ENCODE peak calls at places on chromosomes 7 and 10, in four cellular contexts. One of them, this sample, is unnamed.

GRCh38 chr10:663844-664243 is 25.6 kb downstream of the DIP2C start:
- DNase-seq in fibroblast of lung: peak; percentile 47
- DNase-seq in neuronal stem cell: no peak
- DNase-seq in heart left ventricle: no peak
- DNase-seq in this sample: no peak

GRCh38 chr10:5618829-5619228 is 47.6 kb downstream of the ASB13 start:
- DNase-seq in fibroblast of lung: no peak
- DNase-seq in neuronal stem cell: no peak
- DNase-seq in heart left ventricle: peak; percentile 61
- DNase-seq in this sample: no peak

GRCh38 chr7:112076309-112076708 is 129.9 kb downstream of the DOCK4 start:
- DNase-seq in fibroblast of lung: no peak
- DNase-seq in neuronal stem cell: no peak
- DNase-seq in heart left ventricle: no peak
- DNase-seq in this sample: no peak

GRCh38 chr7:116062666-116063065 is 32.1 kb upstream of the TFEC start:
- DNase-seq in fibroblast of lung: no peak
- DNase-seq in neuronal stem cell: no peak
- DNase-seq in heart left ventricle: no peak
- DNase-seq in this sample: no peak

GRCh38 chr10:124875596-124875995 is 66.3 kb upstream of the ZRANB1 start:
- DNase-seq in fibroblast of lung: peak; percentile 39
- DNase-seq in neuronal stem cell: no peak
- DNase-seq in heart left ventricle: no peak
- DNase-seq in this sample: no peak

GRCh38 chr10:130394832-130395231 is 258.6 kb downstream of the GLRX3 start:
- DNase-seq in fibroblast of lung: no peak
- DNase-seq in neuronal stem cell: no peak
- DNase-seq in heart left ventricle: no peak
- DNase-seq in this sample: no peak

GRCh38 chr10:43818687-43819086 is 170.0 kb upstream of the ZNF32 start:
- DNase-seq in fibroblast of lung: no peak
- DNase-seq in neuronal stem cell: no peak
- DNase-seq in heart left ventricle: no peak
- DNase-seq in this sample: no peak

GRCh38 chr10:113088194-113088593 is 138.1 kb downstream of the TCF7L2 start:
- DNase-seq in fibroblast of lung: no peak
- DNase-seq in neuronal stem cell: no peak
- DNase-seq in heart left ventricle: no peak
- DNase-seq in this sample: no peak

GRCh38 chr10:94546616-94547175 is 1.1 kb downstream of the HELLS start:
- DNase-seq in fibroblast of lung: peak; percentile 18
- DNase-seq in neuronal stem cell: no peak
- DNase-seq in heart left ventricle: no peak
- DNase-seq in this sample: no peak

GRCh38 chr7:102044984-102045673 is 227.7 kb downstream of the CUX1 start:
- DNase-seq in fibroblast of lung: peak; percentile 89
- DNase-seq in neuronal stem cell: no peak
- DNase-seq in heart left ventricle: no peak
- DNase-seq in this sample: no peak
- H3K27me3 ChIP-seq in fibroblast of lung: no peaks in the 10 kb centered on the region
- H3K27me3 ChIP-seq in neuronal stem cell: no peaks in the 10 kb centered on the region
- H3K27me3 ChIP-seq in heart left ventricle: no peaks in the 10 kb centered on the region
- H3K27me3 ChIP-seq in this sample: no peaks in the 10 kb centered on the region

GRCh38 chr7:5602734-5603133 is 178.7 kb downstream of the RNF216 start:
- DNase-seq in fibroblast of lung: no peak
- DNase-seq in neuronal stem cell: no peak
- DNase-seq in heart left ventricle: no peak
- DNase-seq in this sample: no peak

GRCh38 chr7:5607958-5608656 is 173.4 kb downstream of the RNF216 start:
- DNase-seq in fibroblast of lung: no peak
- DNase-seq in neuronal stem cell: no peak
- DNase-seq in heart left ventricle: no peak
- DNase-seq in this sample: no peak

GRCh38 chr7:5603193-5604140 is 178.0 kb downstream of the RNF216 start:
- DNase-seq in fibroblast of lung: no peak
- DNase-seq in neuronal stem cell: no peak
- DNase-seq in heart left ventricle: no peak
- DNase-seq in this sample: no peak

GRCh38 chr7:5610500-5611186 is 170.8 kb downstream of the RNF216 start:
- DNase-seq in fibroblast of lung: no peak
- DNase-seq in neuronal stem cell: no peak
- DNase-seq in heart left ventricle: no peak
- DNase-seq in this sample: no peak

GRCh38 chr7:5606235-5606634 is 175.2 kb downstream of the RNF216 start:
- DNase-seq in fibroblast of lung: no peak
- DNase-seq in neuronal stem cell: no peak
- DNase-seq in heart left ventricle: no peak
- DNase-seq in this sample: no peak
- H3K4me3 ChIP-seq in fibroblast of lung: no peak overlapping the region
- H3K4me3 ChIP-seq in neuronal stem cell: no peak overlapping the region
- H3K4me3 ChIP-seq in heart left ventricle: no peak overlapping the region
- H3K4me3 ChIP-seq in this sample: no peak overlapping the region

DNA sequence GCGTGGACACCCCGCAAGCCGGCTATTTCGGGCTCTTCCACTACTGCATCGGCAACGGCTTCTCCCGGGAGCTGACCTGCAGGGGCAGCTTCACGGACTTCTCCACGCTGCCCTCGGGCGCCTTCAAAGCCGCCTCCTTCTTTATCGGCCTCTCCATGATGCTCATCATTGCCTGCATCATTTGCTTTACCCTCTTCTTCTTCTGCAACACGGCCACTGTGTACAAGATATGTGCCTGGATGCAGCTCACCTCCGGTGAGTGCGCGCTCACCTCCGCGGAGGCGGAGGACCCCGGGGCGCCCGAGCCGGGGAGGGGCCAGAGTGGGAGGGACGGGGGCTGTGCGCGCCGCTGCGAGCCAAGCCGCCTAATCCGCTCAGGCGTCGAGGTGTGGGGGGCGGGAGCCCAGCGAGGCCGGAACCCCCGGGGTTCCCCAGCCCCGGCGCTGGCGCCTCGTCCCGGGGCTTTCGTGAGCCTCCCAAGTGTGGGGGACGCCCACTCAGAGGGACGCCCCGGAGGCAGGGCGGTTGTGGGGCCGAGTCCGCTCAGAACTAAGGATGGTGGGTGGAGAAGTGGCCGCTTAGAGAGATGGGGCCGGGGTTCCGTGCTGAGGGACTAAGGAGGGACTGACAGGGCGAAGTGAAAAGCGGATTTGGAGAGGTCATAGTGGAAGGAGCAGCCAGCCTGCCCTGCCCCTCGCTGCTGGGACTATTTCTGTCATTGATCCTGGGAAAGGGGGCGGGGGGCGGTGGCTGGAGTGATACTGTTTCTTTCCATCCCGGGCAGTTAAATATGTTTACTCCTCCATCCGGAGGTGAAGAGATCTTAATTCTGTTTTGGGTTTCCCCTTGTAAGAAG is 795 bp downstream of the LHFPL3 start:
- DNase-seq in fibroblast of lung: no peak
- DNase-seq in neuronal stem cell: peak; percentile 27
- DNase-seq in heart left ventricle: peak; percentile 56
- DNase-seq in this sample: no peak
- H3K27me3 ChIP-seq in fibroblast of lung: peaks cover 16% of the 10 kb centered on the region
- H3K27me3 ChIP-seq in neuronal stem cell: peaks cover 70% of the 10 kb centered on the region
- H3K27me3 ChIP-seq in heart left ventricle: peaks cover 41% of the 10 kb centered on the region
- H3K27me3 ChIP-seq in this sample: peaks cover 34% of the 10 kb centered on the region

GRCh38 chr10:71274901-71275796 is 43.9 kb upstream of the SLC29A3 start:
- DNase-seq in fibroblast of lung: no peak
- DNase-seq in neuronal stem cell: no peak
- DNase-seq in heart left ventricle: peak; percentile 35
- DNase-seq in this sample: no peak

GRCh38 chr10:71277914-71278665 is 41.0 kb upstream of the SLC29A3 start:
- DNase-seq in fibroblast of lung: no peak
- DNase-seq in neuronal stem cell: no peak
- DNase-seq in heart left ventricle: no peak
- DNase-seq in this sample: no peak

GRCh38 chr10:71279590-71280170 is 39.4 kb upstream of the SLC29A3 start:
- DNase-seq in fibroblast of lung: no peak
- DNase-seq in neuronal stem cell: no peak
- DNase-seq in heart left ventricle: no peak
- DNase-seq in this sample: no peak

GRCh38 chr10:71278691-71279588 is 40.1 kb upstream of the SLC29A3 start:
- DNase-seq in fibroblast of lung: no peak
- DNase-seq in neuronal stem cell: no peak
- DNase-seq in heart left ventricle: no peak
- DNase-seq in this sample: no peak

DNA sequence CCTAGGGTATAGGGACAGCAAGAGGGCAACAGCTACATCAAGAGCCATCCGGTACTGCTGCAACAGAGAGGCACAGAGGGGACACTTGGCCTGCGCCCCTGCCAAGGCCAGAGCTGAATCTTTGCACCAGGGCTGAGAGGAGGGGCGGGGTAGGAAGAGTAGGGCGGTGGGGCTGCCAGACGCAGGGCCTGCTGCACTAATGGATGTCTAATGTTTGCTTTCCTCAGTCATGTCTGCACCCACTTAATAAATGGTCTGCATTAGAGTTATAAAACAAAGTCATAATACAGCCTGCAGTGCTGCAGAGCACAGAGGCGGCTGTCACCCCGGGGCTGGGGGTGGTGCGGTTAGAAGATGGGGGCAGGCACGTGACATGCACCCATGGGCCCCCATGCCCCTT is 42.2 kb upstream of the SLC29A3 start:
- DNase-seq in fibroblast of lung: no peak
- DNase-seq in neuronal stem cell: no peak
- DNase-seq in heart left ventricle: no peak
- DNase-seq in this sample: no peak
- H3K4me3 ChIP-seq in fibroblast of lung: no peak overlapping the region
- H3K4me3 ChIP-seq in neuronal stem cell: no peak overlapping the region
- H3K4me3 ChIP-seq in heart left ventricle: no peak overlapping the region
- H3K4me3 ChIP-seq in this sample: no peak overlapping the region

GRCh38 chr10:101246639-101247038 is 17.4 kb upstream of the LBX1 start:
- DNase-seq in fibroblast of lung: no peak
- DNase-seq in neuronal stem cell: no peak
- DNase-seq in heart left ventricle: no peak
- DNase-seq in this sample: no peak

GRCh38 chr10:101244321-101245050 is 15.2 kb upstream of the LBX1 start:
- DNase-seq in fibroblast of lung: peak; percentile 42
- DNase-seq in neuronal stem cell: no peak
- DNase-seq in heart left ventricle: no peak
- DNase-seq in this sample: no peak

GRCh38 chr10:101250136-101250535 is 20.9 kb upstream of the LBX1 start:
- DNase-seq in fibroblast of lung: no peak
- DNase-seq in neuronal stem cell: no peak
- DNase-seq in heart left ventricle: no peak
- DNase-seq in this sample: no peak
- H3K27me3 ChIP-seq in fibroblast of lung: peaks cover 21% of the 10 kb centered on the region
- H3K27me3 ChIP-seq in neuronal stem cell: peaks cover 76% of the 10 kb centered on the region
- H3K27me3 ChIP-seq in heart left ventricle: peaks cover 44% of the 10 kb centered on the region
- H3K27me3 ChIP-seq in this sample: no peaks in the 10 kb centered on the region

DNA sequence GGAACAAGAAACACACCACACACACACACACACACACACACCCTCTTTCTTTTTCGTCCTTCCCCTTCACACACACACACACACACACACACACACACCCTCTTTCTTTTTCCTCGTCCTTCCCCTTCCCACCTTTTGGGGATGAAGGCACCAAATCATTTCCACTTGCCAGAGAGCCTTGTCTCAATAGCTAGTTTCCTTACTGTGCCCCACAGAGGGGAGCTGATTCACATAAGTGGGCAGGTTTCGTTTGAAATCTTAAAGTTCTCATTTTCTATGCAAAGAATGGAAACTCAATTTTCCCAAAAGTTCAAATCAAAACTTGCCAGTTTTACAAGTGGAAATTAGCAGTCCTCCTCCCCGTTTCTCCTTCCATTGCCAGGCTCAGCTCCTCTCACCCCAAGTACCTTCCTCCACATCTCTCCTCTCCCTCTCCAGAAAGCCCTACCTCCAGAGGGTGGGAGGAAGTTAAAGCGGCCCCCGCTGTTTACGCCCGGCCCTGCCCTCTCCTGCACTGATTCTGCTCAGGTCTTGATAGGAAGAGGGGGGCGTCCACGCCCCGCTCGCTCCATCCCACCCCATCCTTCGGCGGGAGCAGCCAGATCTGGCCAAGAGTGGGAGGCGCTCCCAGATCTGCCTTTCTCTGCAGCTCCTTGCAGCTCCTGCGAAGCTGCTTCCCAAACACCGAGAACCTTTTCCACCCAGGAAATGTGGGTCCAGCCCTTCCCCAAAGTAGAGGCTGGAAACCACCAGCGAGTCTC is 1.3 kb downstream of the CTTNBP2 start:
- DNase-seq in fibroblast of lung: peak; percentile 30
- DNase-seq in neuronal stem cell: peak; percentile 47
- DNase-seq in heart left ventricle: no peak
- DNase-seq in this sample: no peak
- H3K4me3 ChIP-seq in fibroblast of lung: peak overlapping the region; percentile 88
- H3K4me3 ChIP-seq in neuronal stem cell: peak overlapping the region; percentile 85
- H3K4me3 ChIP-seq in heart left ventricle: peak overlapping the region; percentile 60
- H3K4me3 ChIP-seq in this sample: peak overlapping the region; percentile 83

DNA sequence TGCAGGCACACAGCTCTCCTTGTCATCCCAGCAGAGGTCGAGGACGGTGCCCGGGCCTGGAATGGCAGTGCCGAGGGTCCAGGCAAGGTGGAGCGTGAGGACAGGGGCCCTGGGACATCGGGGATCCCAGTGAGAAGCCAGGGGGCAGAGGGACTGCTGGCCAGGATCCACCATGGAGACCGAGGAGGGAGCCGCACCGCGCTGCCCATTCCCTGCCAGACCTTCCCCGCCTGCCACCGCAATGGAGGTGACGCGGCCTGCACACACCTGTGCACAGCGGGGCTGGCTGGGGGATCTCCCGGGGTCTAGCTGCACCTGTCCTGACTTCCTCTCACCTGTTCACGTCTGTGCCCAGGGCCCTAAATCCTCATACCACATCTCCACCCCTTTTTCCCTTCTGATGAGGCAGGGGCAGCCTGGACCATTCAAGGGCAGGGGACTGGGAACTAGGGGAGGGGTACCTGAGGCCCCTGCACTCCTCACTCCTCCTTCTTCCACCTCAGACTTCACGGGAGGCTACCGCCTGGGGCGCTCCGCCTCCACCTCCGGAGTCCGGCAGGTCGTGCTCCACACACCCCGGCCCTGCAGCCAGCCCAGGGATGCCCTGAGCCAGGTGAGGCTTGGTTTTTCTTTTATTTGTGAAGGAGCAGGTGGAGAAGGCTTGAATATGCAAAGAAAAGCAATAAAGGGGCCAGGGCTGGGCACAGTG is 6.9 kb downstream of the NYAP1 start:
- DNase-seq in fibroblast of lung: no peak
- DNase-seq in neuronal stem cell: no peak
- DNase-seq in heart left ventricle: no peak
- DNase-seq in this sample: no peak
- H3K27me3 ChIP-seq in fibroblast of lung: peaks cover 2% of the 10 kb centered on the region
- H3K27me3 ChIP-seq in neuronal stem cell: no peaks in the 10 kb centered on the region
- H3K27me3 ChIP-seq in heart left ventricle: no peaks in the 10 kb centered on the region
- H3K27me3 ChIP-seq in this sample: peaks cover 2% of the 10 kb centered on the region

DNA sequence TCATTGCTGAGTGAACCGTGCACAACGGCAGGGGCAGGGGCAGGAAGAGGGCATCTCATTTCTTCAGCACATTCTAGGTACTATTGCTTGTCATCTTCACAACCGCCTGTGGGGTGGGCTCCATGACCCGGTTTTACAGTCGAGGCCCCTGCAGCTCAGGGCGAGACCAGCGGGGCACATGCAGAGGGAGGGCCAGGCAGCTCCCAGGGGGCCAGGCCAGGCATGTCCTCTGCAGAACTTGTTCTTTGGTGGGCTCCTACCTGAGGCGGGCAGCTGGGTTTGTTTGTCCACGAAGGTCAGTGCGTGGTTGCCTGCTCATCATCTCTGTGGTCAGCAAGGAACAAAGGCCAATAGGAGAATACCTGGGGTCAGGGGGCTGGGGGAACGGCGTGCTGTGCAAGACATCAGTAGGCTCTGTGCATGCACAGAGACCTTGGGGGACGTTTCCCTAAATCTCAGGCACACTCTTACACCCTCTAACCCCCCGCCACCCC is 75.1 kb upstream of the LEP start:
- DNase-seq in fibroblast of lung: no peak
- DNase-seq in neuronal stem cell: no peak
- DNase-seq in heart left ventricle: no peak
- DNase-seq in this sample: no peak
- H3K4me3 ChIP-seq in fibroblast of lung: no peak overlapping the region
- H3K4me3 ChIP-seq in neuronal stem cell: no peak overlapping the region
- H3K4me3 ChIP-seq in heart left ventricle: no peak overlapping the region
- H3K4me3 ChIP-seq in this sample: peak overlapping the region; percentile 41

This sample was measured in iPS DF 6.9.